ENCODE peak calls at places on chromosome 12, in seven cellular contexts. N is A549, U is HepG2, F is IMR-90, T is K562, H is H1, Z is GM12878. J is an unnamed sample.

GRCh38 chr12:32918890-32919791 is 22.6 kb upstream of the PKP2 start:
- DNase-seq in F (peak; percentile 27), Z (no peak), U (peak; percentile 37), N (no peak), T (peak; percentile 28), H (no peak), J (no peak)

GRCh38 chr12:47741340-47741703 is 16.0 kb upstream of the ENDOU start:
- DNase-seq in N (no peak), U (no peak), Z (no peak), F (no peak), T (no peak), H (no peak), J (peak; percentile 27)

GRCh38 chr12:124463341-124463861 is 104.0 kb downstream of the NCOR2 start:
- DNase-seq in F (no peak), T (no peak), H (no peak), N (no peak), Z (no peak), U (no peak), J (no peak)

GRCh38 chr12:10212623-10213131 is at the start of gene GABARAPL1:
- DNase-seq in N (peak; percentile 74), U (peak; percentile 60), F (peak; percentile 82), Z (no peak), H (no peak), T (peak; percentile 74), J (peak; percentile 39)

GRCh38 chr12:43893670-43894069 is 57.8 kb downstream of the TMEM117 start:
- DNase-seq in F (peak; percentile 85), T (no peak), H (no peak), Z (no peak), N (no peak), U (no peak), J (no peak)

GRCh38 chr12:94561943-94562411 is 88.4 kb downstream of the TMCC3 start:
- DNase-seq in Z (peak; percentile 74), H (no peak), N (no peak), U (no peak), T (no peak), F (no peak), J (no peak)

GRCh38 chr12:51714666-51715065 is 123.6 kb downstream of the SCN8A start:
- DNase-seq in H (no peak), U (no peak), F (peak; percentile 67), N (no peak), T (no peak), Z (no peak), J (no peak)

GRCh38 chr12:89883630-89884364 is 175.2 kb upstream of the ATP2B1 start:
- DNase-seq in N (no peak), Z (no peak), H (peak; percentile 13), F (peak; percentile 48), U (no peak), T (no peak), J (no peak)

GRCh38 chr12:24860546-24860945 is 88.4 kb downstream of the BCAT1 start:
- DNase-seq in H (no peak), U (no peak), Z (no peak), T (no peak), N (no peak), F (peak; percentile 38), J (no peak)

GRCh38 chr12:24864796-24865125 is 84.1 kb downstream of the BCAT1 start:
- DNase-seq in T (no peak), H (no peak), U (no peak), N (no peak), Z (no peak), F (peak; percentile 60), J (no peak)

GRCh38 chr12:24856541-24856940 is 92.4 kb downstream of the BCAT1 start:
- DNase-seq in U (no peak), Z (no peak), H (no peak), N (no peak), T (no peak), F (no peak), J (no peak)

DNA sequence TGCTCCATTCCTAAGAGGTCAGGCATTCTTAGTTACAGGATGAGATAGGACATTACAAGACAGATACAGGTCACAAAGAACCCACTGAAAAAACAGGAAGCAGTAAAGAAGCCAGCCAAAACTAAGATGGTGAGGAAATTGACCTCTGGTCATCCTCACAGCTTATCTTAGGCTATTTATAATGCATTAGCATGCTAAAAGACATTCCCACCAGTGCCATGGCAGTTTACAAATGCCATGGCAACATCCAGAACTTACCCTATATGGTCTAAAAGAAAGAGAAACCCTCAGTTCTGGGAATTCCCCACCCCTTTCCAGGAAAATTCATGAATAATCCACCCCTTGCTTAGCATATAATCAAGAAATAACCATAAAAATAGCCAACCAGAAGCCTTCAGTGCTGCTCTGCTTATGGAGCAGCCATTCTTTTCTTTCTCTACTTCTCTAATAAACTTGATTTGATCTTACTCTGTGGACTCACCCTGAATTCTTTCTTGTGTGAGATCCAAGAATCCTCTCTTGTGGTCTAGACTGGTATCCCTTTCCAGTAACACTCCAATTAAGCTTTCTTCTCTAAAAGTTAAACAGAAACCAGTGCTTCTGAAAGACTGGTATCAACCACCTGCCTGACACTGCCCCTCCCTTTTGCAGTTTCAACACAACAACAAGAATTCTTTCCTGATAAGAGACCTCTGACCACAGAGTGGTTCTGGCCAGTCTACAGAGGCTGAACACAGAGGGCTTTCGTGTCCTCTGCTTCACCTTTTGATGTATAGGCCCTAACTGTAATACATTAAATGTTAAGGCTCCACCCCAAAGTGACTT is 86.9 kb downstream of the BCAT1 start:
- DNase-seq in Z (no peak), U (peak; percentile 51), F (peak; percentile 25), H (no peak), N (no peak), T (peak; percentile 60), J (no peak)
- TF ChIP-seq POLR2A in Z (no peak), U (no peak), F (no peak), H (no peak), N (no peak), T (no peak), J (no peak)

GRCh38 chr12:26124491-26125450 is at the start of gene BHLHE41:
- DNase-seq in U (no peak), T (no peak), Z (no peak), N (peak; percentile 21), H (no peak), F (peak; percentile 36), J (no peak)
- TF ChIP-seq RAD21 in U (no peak), T (no peak), Z (no peak), N (no peak), H (no peak), F (peak; percentile 1), J (no peak)

GRCh38 chr12:75944905-75945412 is 86.6 kb downstream of the PHLDA1 start:
- DNase-seq in H (no peak), Z (no peak), N (no peak), U (no peak), F (no peak), T (no peak), J (no peak)
- TF ChIP-seq POLR2A in H (no peak), Z (no peak), N (no peak), U (peak; percentile 43), F (no peak), T (no peak), J (no peak)

GRCh38 chr12:45168976-45169375 is 46.9 kb upstream of the ANO6 start:
- DNase-seq in N (no peak), U (no peak), Z (no peak), T (no peak), F (no peak), H (no peak), J (no peak)
- TF ChIP-seq RAD21 in N (no peak), U (no peak), Z (no peak), T (no peak), F (no peak), H (no peak), J (no peak)

DNA sequence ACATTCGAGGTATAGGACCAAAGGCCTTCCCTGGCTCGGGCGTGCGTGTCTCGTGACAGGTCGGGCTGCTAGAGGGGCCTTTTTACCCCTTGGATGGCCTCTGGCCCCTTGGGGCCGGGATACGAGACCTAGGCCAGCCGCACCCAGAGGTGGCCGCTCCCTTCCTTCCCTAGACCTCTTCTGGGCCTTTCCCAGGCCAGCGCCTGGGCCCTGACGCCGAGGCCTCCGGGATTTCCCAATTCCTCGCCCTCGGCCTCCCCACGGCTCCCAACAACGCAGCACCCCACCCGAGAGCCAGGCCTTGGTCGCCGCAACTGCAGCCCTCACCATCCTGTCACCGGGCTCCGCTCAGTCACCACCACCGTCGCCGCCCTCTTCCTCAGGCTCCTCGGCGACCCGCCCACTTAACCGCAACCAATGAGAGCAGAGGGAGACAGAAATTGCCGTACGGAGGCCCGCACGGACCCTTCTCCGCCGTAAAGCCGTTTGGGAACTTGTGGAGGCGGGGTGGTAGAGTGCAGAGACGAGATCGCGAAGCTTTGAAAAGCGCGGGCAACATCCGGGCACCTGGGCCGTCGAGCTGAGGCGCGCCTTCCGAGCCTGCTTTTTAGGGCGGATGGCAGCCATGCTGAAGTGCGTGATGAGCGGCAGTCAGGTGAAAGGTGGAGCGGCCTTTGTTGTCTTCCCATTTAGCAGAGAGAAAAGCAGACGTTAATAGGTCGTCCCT is at the start of the genes RAD9B and VPS29:
- DNase-seq in T (peak; percentile 99), F (peak; percentile 98), N (peak; percentile 96), Z (peak; percentile 97), U (peak; percentile 94), H (peak; percentile 99), J (peak; percentile 98)
- TF ChIP-seq POLR2A in T (peak; percentile 97), F (peak; percentile 87), N (peak; percentile 81), Z (peak; percentile 99), U (peak; percentile 91), H (peak; percentile 38), J (peak; percentile 73)

GRCh38 chr12:57109207-57110160 is 1.7 kb downstream of the STAT6 start:
- DNase-seq in H (no peak), U (no peak), T (no peak), F (no peak), Z (no peak), N (no peak), J (no peak)

GRCh38 chr12:57111046-57111698 is at the start of gene STAT6:
- DNase-seq in F (peak; percentile 87), H (no peak), Z (no peak), T (peak; percentile 86), U (peak; percentile 71), N (peak; percentile 67), J (no peak)

GRCh38 chr12:57112492-57113294 is 1.5 kb upstream of the STAT6 start:
- DNase-seq in H (no peak), T (no peak), U (no peak), Z (no peak), F (no peak), N (no peak), J (no peak)

GRCh38 chr12:57107456-57107855 is 3.7 kb downstream of the STAT6 start:
- DNase-seq in U (no peak), N (no peak), Z (no peak), T (peak; percentile 44), F (no peak), H (no peak), J (no peak)

GRCh38 chr12:57110189-57111045 is 745 bp downstream of the STAT6 start:
- DNase-seq in F (peak; percentile 37), H (no peak), U (peak; percentile 77), T (peak; percentile 84), N (peak; percentile 64), Z (no peak), J (no peak)
- TF ChIP-seq RAD21 in F (no peak), H (no peak), U (no peak), T (no peak), N (no peak), Z (no peak), J (no peak)